ENCODE peak calls at places on chromosomes 12 and 14, in six cellular contexts. Z is mucosa of descending colon, O is NB4, E is GM23338, H is AG10803, A is fibroblast of pulmonary artery. D is an unnamed sample.

GRCh38 chr12:47408171-47408871 is 297.5 kb downstream of the RPAP3 start:
- DNase-seq in Z (no peak), O (peak), E (peak), H (no peak), A (no peak), D (no peak)

GRCh38 chr14:98665019-98665418 is 607.0 kb downstream of the BCL11B start:
- DNase-seq in Z (no peak), O (no peak), E (peak), H (no peak), A (no peak), D (no peak)

GRCh38 chr12:9346866-9347327 is 138.7 kb upstream of the PZP start:
- DNase-seq in Z (no peak), O (no peak), E (no peak), H (no peak), A (no peak), D (no peak)

GRCh38 chr12:89060133-89060532 is 292.2 kb downstream of the DUSP6 start:
- DNase-seq in Z (no peak), O (no peak), E (no peak), H (no peak), A (no peak), D (no peak)

GRCh38 chr14:89625988-89626806 is 209.2 kb upstream of the FOXN3 start:
- DNase-seq in Z (no peak), O (peak), E (no peak), H (no peak), A (no peak), D (peak)

GRCh38 chr14:103692871-103693270 is 22.4 kb downstream of the XRCC3 start:
- DNase-seq in Z (no peak), O (no peak), E (no peak), H (no peak), A (no peak), D (no peak)

GRCh38 chr14:70358631-70359030 is 852 bp downstream of the COX16 start:
- DNase-seq in Z (no peak), O (peak), E (no peak), H (peak), A (peak), D (no peak)

GRCh38 chr12:59895161-59895785 is 299.4 kb downstream of the SLC16A7 start:
- DNase-seq in Z (no peak), O (no peak), E (no peak), H (peak), A (no peak), D (no peak)

GRCh38 chr12:61993734-61994345 is 266.4 kb upstream of the USP15 start:
- DNase-seq in Z (no peak), O (peak), E (peak), H (peak), A (peak), D (no peak)

GRCh38 chr14:68458840-68459469 is 333.9 kb downstream of the ZFP36L1 start:
- DNase-seq in Z (no peak), O (no peak), E (peak), H (peak), A (peak), D (no peak)

GRCh38 chr12:105676694-105677093 is 346.2 kb downstream of the C12orf75 start:
- DNase-seq in Z (peak), O (no peak), E (no peak), H (no peak), A (no peak), D (no peak)

GRCh38 chr12:2775431-2775830 is 19.3 kb upstream of the FKBP4 start:
- DNase-seq in Z (no peak), O (no peak), E (no peak), H (no peak), A (no peak), D (no peak)

GRCh38 chr14:101625336-101626097 is 64.2 kb downstream of the DIO3 start:
- DNase-seq in Z (no peak), O (no peak), E (no peak), H (no peak), A (no peak), D (no peak)

GRCh38 chr12:5200276-5201087 is 156.8 kb downstream of the KCNA5 start:
- DNase-seq in Z (no peak), O (peak), E (peak), H (no peak), A (no peak), D (no peak)

GRCh38 chr12:19775241-19775640 is 335.9 kb downstream of the AEBP2 start:
- DNase-seq in Z (no peak), O (no peak), E (no peak), H (no peak), A (no peak), D (no peak)

GRCh38 chr12:12791756-12792346 is 6.4 kb downstream of the APOLD1 start:
- DNase-seq in Z (no peak), O (no peak), E (peak), H (peak), A (no peak), D (no peak)

GRCh38 chr14:68076451-68076850 is 256.9 kb downstream of the RAD51B start:
- DNase-seq in Z (no peak), O (no peak), E (no peak), H (no peak), A (peak), D (no peak)

GRCh38 chr14:101333335-101334280 is 227.7 kb upstream of the DIO3 start:
- DNase-seq in Z (no peak), O (no peak), E (no peak), H (no peak), A (no peak), D (no peak)

GRCh38 chr12:109765493-109765810 is 51.8 kb downstream of the FAM222A start:
- DNase-seq in Z (no peak), O (no peak), E (no peak), H (no peak), A (no peak), D (no peak)

GRCh38 chr12:64780220-64780530 is 21.0 kb upstream of the GNS start:
- DNase-seq in Z (no peak), O (no peak), E (no peak), H (no peak), A (no peak), D (no peak)

GRCh38 chr12:71664411-71665108 is 459 bp downstream of the THAP2 start:
- DNase-seq in Z (no peak), O (no peak), E (no peak), H (no peak), A (peak), D (no peak)

GRCh38 chr12:56190695-56191155 is 1.4 kb upstream of the SMARCC2 start:
- DNase-seq in Z (no peak), O (peak), E (peak), H (peak), A (no peak), D (no peak)

GRCh38 chr14:70655110-70655826 is 13.6 kb downstream of the TTC9 start:
- DNase-seq in Z (peak), O (peak), E (peak), H (no peak), A (peak), D (peak)

GRCh38 chr12:7369274-7369729 is 65.4 kb downstream of the ACSM4 start:
- DNase-seq in Z (no peak), O (peak), E (no peak), H (peak), A (peak), D (no peak)

GRCh38 chr12:19946549-19946948 is 421.8 kb upstream of the PDE3A start:
- DNase-seq in Z (no peak), O (no peak), E (no peak), H (peak), A (peak), D (no peak)

GRCh38 chr14:30560581-30560980 is 1.6 kb downstream of the G2E3 start:
- DNase-seq in Z (no peak), O (no peak), E (no peak), H (no peak), A (no peak), D (no peak)

GRCh38 chr14:22177870-22178269 is 411.2 kb downstream of the DAD1 start:
- DNase-seq in Z (no peak), O (peak), E (no peak), H (no peak), A (no peak), D (no peak)

GRCh38 chr12:102433304-102433703 is 47.1 kb downstream of the IGF1 start:
- DNase-seq in Z (no peak), O (no peak), E (no peak), H (peak), A (no peak), D (no peak)

GRCh38 chr12:71662861-71663560 is 637 bp downstream of the ZFC3H1 start:
- DNase-seq in Z (peak), O (peak), E (peak), H (peak), A (peak), D (peak)

GRCh38 chr12:63917864-63918742 is 73.6 kb downstream of the SRGAP1 start:
- DNase-seq in Z (no peak), O (peak), E (no peak), H (peak), A (peak), D (no peak)

GRCh38 chr14:73924337-73924736 is 25.6 kb downstream of the FAM161B start:
- DNase-seq in Z (no peak), O (no peak), E (no peak), H (no peak), A (no peak), D (no peak)

GRCh38 chr14:43621282-43621681 is 885.8 kb downstream of the FSCB start:
- DNase-seq in Z (no peak), O (no peak), E (no peak), H (no peak), A (no peak), D (no peak)

GRCh38 chr12:115354007-115354452 is 670.1 kb upstream of the TBX3 start:
- DNase-seq in Z (no peak), O (peak), E (no peak), H (peak), A (peak), D (no peak)

GRCh38 chr12:104137175-104137901 is 672 bp downstream of the NFYB start:
- DNase-seq in Z (peak), O (peak), E (peak), H (peak), A (peak), D (peak)

GRCh38 chr12:53478865-53479264 is 20.4 kb downstream of the MAP3K12 start:
- DNase-seq in Z (no peak), O (no peak), E (no peak), H (no peak), A (no peak), D (no peak)

GRCh38 chr12:53474077-53474476 is 22.2 kb downstream of the PCBP2 start:
- DNase-seq in Z (no peak), O (no peak), E (no peak), H (no peak), A (no peak), D (no peak)

GRCh38 chr12:53474819-53475218 is 22.9 kb downstream of the PCBP2 start:
- DNase-seq in Z (no peak), O (no peak), E (no peak), H (no peak), A (no peak), D (no peak)

GRCh38 chr12:53479314-53479713 is 19.9 kb downstream of the MAP3K12 start:
- DNase-seq in Z (no peak), O (no peak), E (no peak), H (no peak), A (no peak), D (no peak)

DNA sequence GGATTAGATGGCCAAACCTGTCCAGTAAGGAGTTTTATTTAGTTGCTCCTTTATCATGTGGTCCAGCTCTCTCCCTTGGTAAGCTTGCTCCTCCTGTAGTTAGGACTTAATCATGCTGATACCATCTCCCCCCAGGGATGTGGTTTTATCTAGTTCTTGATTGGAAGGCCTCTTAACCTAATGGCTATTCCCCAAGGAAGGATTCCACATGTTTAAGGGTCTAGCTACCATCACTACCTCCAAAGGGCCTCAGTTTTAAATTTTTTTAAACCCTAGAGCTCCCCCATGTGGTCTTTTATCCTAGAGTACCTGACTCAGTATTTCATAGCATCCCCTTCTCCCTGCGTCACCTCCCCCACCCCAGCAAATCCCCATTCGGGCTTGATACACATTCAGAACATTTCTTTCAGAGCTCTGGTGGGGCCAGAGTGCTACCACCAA is 22.5 kb downstream of the MAP3K12 start:
- DNase-seq in Z (no peak), O (peak), E (peak), H (no peak), A (peak), D (no peak)
- TF ChIP-seq CTCF in Z (no peak), O (peak), E (peak), H (peak), A (peak), D (peak)

DNA sequence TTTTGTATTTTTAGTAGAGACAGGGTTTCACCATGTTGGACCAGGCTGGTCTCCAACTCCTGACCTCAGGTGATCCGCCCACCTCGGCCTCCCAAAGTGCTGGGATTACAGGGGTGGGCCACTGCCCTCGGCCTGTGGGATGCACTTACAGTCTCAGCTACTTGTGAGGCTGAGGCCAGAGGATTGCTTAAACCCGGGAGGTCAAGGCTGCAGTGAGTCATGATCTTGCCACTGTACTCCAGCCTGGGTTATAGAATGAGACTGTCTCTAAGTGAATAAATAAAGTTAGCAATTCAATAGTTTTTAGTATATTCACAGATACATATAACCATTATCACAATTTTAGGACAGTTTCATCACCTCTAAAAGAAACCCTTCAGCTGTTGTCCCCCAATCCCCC is 61.2 kb downstream of the HCAR2 start:
- DNase-seq in Z (no peak), O (peak), E (no peak), H (peak), A (peak), D (no peak)
- TF ChIP-seq CTCF in Z (no peak), O (no peak), E (no peak), H (no peak), A (no peak), D (no peak)

GRCh38 chr14:75283162-75283883 is 4.7 kb downstream of the FOS start:
- DNase-seq in Z (no peak), O (peak), E (peak), H (peak), A (peak), D (peak)
- TF ChIP-seq CTCF in Z (peak), O (peak), E (no peak), H (peak), A (peak), D (peak)

DNA sequence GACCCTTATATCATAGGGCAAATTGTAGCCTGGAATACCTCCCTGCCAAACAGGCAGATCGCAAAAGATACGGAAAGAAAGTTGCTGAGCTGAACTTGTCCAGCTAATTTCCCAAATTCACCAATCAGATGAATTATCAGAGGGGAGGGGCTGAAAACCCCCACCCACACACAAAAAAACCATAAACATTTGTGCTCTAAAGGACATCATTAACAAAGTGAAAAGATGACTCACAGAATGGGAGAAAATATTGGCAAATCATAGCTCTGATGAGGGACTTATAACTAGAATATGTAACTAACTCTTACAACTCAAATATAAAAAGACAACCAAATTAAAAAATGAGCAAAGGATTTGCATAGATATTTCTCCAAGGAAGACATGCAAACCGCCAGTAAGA is 36.3 kb downstream of the PTHLH start:
- DNase-seq in Z (no peak), O (peak), E (no peak), H (no peak), A (no peak), D (no peak)
- TF ChIP-seq CTCF in Z (no peak), O (no peak), E (peak), H (no peak), A (no peak), D (no peak)

GRCh38 chr14:52692248-52692962 is 3.0 kb downstream of the ERO1A start:
- DNase-seq in Z (no peak), O (peak), E (no peak), H (peak), A (peak), D (no peak)

GRCh38 chr14:52693532-52693931 is 1.8 kb downstream of the ERO1A start:
- DNase-seq in Z (no peak), O (no peak), E (no peak), H (no peak), A (no peak), D (no peak)

GRCh38 chr14:52694761-52695480 is 437 bp downstream of the ERO1A start:
- DNase-seq in Z (peak), O (peak), E (peak), H (peak), A (peak), D (peak)

GRCh38 chr14:52693004-52693403 is 2.4 kb downstream of the ERO1A start:
- DNase-seq in Z (no peak), O (no peak), E (no peak), H (no peak), A (no peak), D (no peak)

DNA sequence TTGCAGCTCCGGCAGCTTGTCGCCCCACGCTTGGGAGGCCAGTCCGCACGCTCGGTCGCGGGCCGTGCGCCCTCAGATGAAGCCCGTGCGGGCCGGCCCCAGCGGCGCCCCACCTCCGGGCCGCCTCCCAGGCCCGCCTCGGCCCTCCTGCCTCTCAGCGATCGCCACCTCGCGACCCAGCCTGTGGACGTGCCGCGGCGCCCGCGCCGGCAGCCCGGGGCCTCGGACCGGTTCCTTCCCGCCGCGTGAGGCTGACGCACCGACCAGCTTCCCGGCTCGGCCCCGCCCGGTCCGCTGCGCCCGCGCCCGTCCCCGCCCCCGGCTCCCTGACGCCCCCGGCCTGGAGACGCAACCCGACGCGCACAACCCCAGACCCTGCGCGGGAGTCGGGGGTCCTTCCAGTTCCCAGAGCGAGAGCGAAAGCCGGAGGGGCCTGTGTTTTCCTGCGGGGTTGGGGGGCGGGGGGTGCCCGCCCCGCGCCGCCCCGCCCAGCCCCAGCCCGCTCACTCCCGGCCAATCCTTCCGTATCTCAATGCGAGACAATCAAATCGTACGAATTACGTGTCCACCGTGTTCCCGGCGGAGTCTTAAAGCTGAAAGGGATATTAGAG is at the start of gene ERO1A:
- DNase-seq in Z (peak), O (peak), E (peak), H (peak), A (peak), D (peak)
- TF ChIP-seq CTCF in Z (no peak), O (no peak), E (no peak), H (no peak), A (no peak), D (no peak)

DNA sequence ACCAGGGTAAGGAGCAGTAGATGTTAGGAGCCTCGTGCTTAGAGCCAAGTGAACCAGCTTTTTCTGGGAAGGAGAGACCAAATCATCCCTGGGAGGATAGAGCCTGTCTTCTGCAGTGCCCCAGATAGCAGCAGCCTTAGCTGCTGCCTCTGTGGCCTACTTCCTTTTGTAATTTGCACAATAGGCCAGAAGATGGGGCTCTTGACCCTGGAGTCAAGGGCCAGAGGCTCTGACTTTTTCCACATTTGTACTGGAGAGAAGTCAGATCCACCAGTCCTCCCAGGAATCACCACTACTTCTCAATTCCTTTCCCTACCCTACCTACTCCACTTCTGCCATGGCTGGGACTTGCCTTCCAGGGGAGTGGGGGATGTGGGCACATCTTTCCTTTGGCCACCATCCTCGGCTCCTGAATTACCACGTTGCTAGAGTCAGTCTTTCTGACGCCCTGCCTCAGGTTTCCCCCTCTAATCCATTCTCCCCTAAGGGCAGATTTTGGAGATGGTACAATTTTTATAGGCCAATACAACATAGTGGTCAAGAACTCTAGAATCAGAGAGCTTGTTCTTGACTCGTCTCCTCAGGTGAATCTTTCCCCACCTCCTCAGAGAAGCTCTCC is 3.3 kb upstream of the SLC4A8 start:
- DNase-seq in Z (no peak), O (peak), E (peak), H (peak), A (peak), D (no peak)
- TF ChIP-seq CTCF in Z (no peak), O (peak), E (peak), H (peak), A (peak), D (peak)